ENCODE peak calls at places on chromosomes 1 and 21, in six cellular contexts. Y is amygdala; E is hippocampal formation; Q is left ventricle myocardium inferior; W is NB4; S is activated CD4-positive, alpha-beta T cell treated with anti-CD3 and anti-CD28 coated beads for 1 hour. M is an unnamed sample.
A peak's percentile ranks its signal among the peaks of the same experiment; 100 is the strongest.

GRCh38 chr21:26140185-26140584 is 30.4 kb downstream of the APP start:
- DNase-seq in S (no peak), W (peak; percentile 3), Y (no peak), E (no peak), Q (peak; percentile 53), M (no peak)

GRCh38 chr1:9075023-9075422 is 5.6 kb upstream of the SLC2A5 start:
- DNase-seq in W (peak; percentile 53), Q (no peak), S (no peak), Y (no peak), E (no peak), M (peak; percentile 68)

GRCh38 chr1:65948609-65949229 is 156.0 kb downstream of the PDE4B start:
- DNase-seq in W (peak; percentile 9), S (no peak), Y (no peak), E (no peak), Q (no peak), M (no peak)

GRCh38 chr1:80153762-80154555 is 1147.4 kb upstream of the ADGRL4 start:
- DNase-seq in S (no peak), Y (no peak), Q (no peak), W (peak; percentile 1), E (no peak), M (no peak)

GRCh38 chr1:228141082-228141870 is 1.2 kb downstream of the GUK1 start:
- DNase-seq in Y (peak; percentile 34), W (no peak), Q (peak; percentile 78), S (no peak), E (no peak), M (peak; percentile 14)

GRCh38 chr1:7290971-7291970 is 479.8 kb upstream of the VAMP3 start:
- DNase-seq in Y (peak; percentile 38), E (peak; percentile 47), Q (peak; percentile 64), S (no peak), W (no peak), M (peak; percentile 2)

GRCh38 chr1:116781034-116781433 is 26.8 kb downstream of the CD2 start:
- DNase-seq in Q (no peak), W (no peak), Y (no peak), E (no peak), S (no peak), M (no peak)

GRCh38 chr21:24759348-24760118 is 847.7 kb downstream of the MRPL39 start:
- DNase-seq in W (peak; percentile 53), E (no peak), Y (no peak), S (no peak), Q (no peak), M (no peak)

GRCh38 chr1:2821970-2822620 is 20.6 kb upstream of the TTC34 start:
- DNase-seq in Y (peak; percentile 12), S (peak; percentile 30), W (peak; percentile 16), Q (peak; percentile 48), E (peak; percentile 30), M (peak; percentile 22)

GRCh38 chr1:172252925-172253324 is 167.6 kb upstream of the C1orf105 start:
- DNase-seq in S (no peak), E (no peak), Y (no peak), W (no peak), Q (no peak), M (no peak)

GRCh38 chr1:208728815-208729214 is 484.6 kb upstream of the PLXNA2 start:
- DNase-seq in S (no peak), Y (no peak), Q (no peak), E (no peak), W (no peak), M (no peak)

GRCh38 chr1:202697038-202697437 is 13.2 kb downstream of the SYT2 start:
- DNase-seq in S (no peak), E (no peak), W (no peak), Y (no peak), Q (no peak), M (no peak)

GRCh38 chr1:52424238-52424637 is 19.8 kb downstream of the PRPF38A start:
- DNase-seq in E (no peak), Q (no peak), W (peak; percentile 91), Y (no peak), S (peak; percentile 10), M (peak; percentile 76)

GRCh38 chr21:17476006-17476405 is 36.8 kb upstream of the CXADR start:
- DNase-seq in Q (no peak), S (no peak), E (no peak), Y (no peak), W (no peak), M (no peak)

GRCh38 chr1:66773227-66773626 is 21.0 kb downstream of the DYNLT5 start:
- DNase-seq in S (no peak), E (no peak), W (no peak), Y (no peak), Q (no peak), M (no peak)

GRCh38 chr1:37666241-37666867 is 26.0 kb upstream of the CDCA8 start:
- DNase-seq in Y (no peak), E (no peak), S (no peak), W (no peak), Q (no peak), M (no peak)

GRCh38 chr1:13751458-13751871 is 51.5 kb downstream of the PRDM2 start:
- DNase-seq in W (no peak), S (no peak), Q (no peak), Y (no peak), E (no peak), M (no peak)

GRCh38 chr1:172380441-172381244 is 39.8 kb upstream of the C1orf105 start:
- DNase-seq in Y (no peak), S (no peak), E (no peak), W (no peak), Q (no peak), M (peak; percentile 48)

GRCh38 chr1:199970125-199970524 is 57.4 kb upstream of the NR5A2 start:
- DNase-seq in E (no peak), W (no peak), S (no peak), Y (no peak), Q (no peak), M (no peak)

GRCh38 chr1:22412932-22413727 is 38.5 kb upstream of the ZBTB40 start:
- DNase-seq in Y (no peak), W (no peak), E (no peak), Q (no peak), S (no peak), M (no peak)

GRCh38 chr1:8870605-8871538 is 7.6 kb downstream of the ENO1 start:
- DNase-seq in Y (no peak), S (no peak), Q (no peak), E (no peak), W (peak; percentile 50), M (no peak)

GRCh38 chr1:230698130-230698529 is 15.8 kb downstream of the AGT start:
- DNase-seq in W (no peak), S (no peak), E (no peak), Q (no peak), Y (no peak), M (no peak)

GRCh38 chr1:13535227-13535626 is 21.4 kb upstream of the LRRC38 start:
- DNase-seq in W (no peak), E (no peak), S (no peak), Y (no peak), Q (peak; percentile 55), M (no peak)

GRCh38 chr21:16304700-16305099 is 574.9 kb downstream of the USP25 start:
- DNase-seq in E (no peak), Y (no peak), W (no peak), Q (no peak), S (no peak), M (no peak)

GRCh38 chr1:238606457-238606856 is 715.7 kb upstream of the ZP4 start:
- DNase-seq in Y (no peak), W (no peak), Q (no peak), E (no peak), S (no peak), M (no peak)

GRCh38 chr1:118954286-118954890 is 33.8 kb downstream of the TBX15 start:
- DNase-seq in W (no peak), E (no peak), S (no peak), Q (no peak), Y (no peak), M (no peak)

GRCh38 chr1:32754282-32755097 is 51.9 kb upstream of the SYNC start:
- DNase-seq in E (no peak), S (peak; percentile 16), W (no peak), Q (no peak), Y (peak; percentile 46), M (no peak)

GRCh38 chr1:153422450-153423068 is 6.2 kb downstream of the S100A7A start:
- DNase-seq in Y (no peak), S (peak; percentile 52), W (peak; percentile 66), E (peak; percentile 6), Q (peak; percentile 67), M (peak; percentile 68)

GRCh38 chr21:34553199-34553952 is 41.4 kb upstream of the KCNE1 start:
- DNase-seq in S (no peak), W (no peak), E (no peak), Q (no peak), Y (no peak), M (no peak)

GRCh38 chr21:36207577-36208320 is 51.1 kb downstream of the DOP1B start:
- DNase-seq in E (no peak), Y (no peak), W (peak; percentile 29), S (no peak), Q (no peak), M (no peak)

GRCh38 chr1:228793032-228793431 is 57.8 kb downstream of the RHOU start:
- DNase-seq in Q (no peak), Y (no peak), E (no peak), S (no peak), W (peak; percentile 34), M (no peak)

GRCh38 chr1:212752256-212752933 is 39.2 kb downstream of the NSL1 start:
- DNase-seq in Y (no peak), S (no peak), W (peak; percentile 30), E (no peak), Q (no peak), M (peak; percentile 41)

GRCh38 chr1:159879136-159879535 is 16.7 kb upstream of the VSIG8 start:
- DNase-seq in Q (no peak), Y (no peak), S (no peak), W (no peak), E (no peak), M (no peak)

GRCh38 chr1:178509608-178510007 is 3.3 kb upstream of the TEX35 start:
- DNase-seq in S (no peak), E (no peak), Y (no peak), W (no peak), Q (peak; percentile 26), M (no peak)

GRCh38 chr1:28602536-28603439 is 10.7 kb downstream of the RAB42 start:
- DNase-seq in Y (no peak), Q (no peak), S (no peak), W (peak; percentile 73), E (peak; percentile 48), M (peak; percentile 69)

GRCh38 chr1:64679177-64679576 is 65.7 kb upstream of the RAVER2 start:
- DNase-seq in Q (no peak), S (no peak), W (no peak), E (no peak), Y (peak; percentile 16), M (no peak)

GRCh38 chr21:15000076-15000475 is 64.7 kb downstream of the NRIP1 start:
- DNase-seq in W (no peak), S (no peak), Y (no peak), Q (no peak), E (no peak), M (no peak)

GRCh38 chr1:178702141-178702540 is 22.9 kb upstream of the RALGPS2 start:
- DNase-seq in W (peak; percentile 63), S (no peak), E (no peak), Y (no peak), Q (no peak), M (no peak)

GRCh38 chr1:110155878-110156522 is 5.7 kb downstream of the SLC6A17 start:
- DNase-seq in Y (no peak), E (no peak), S (peak; percentile 15), W (peak; percentile 65), Q (peak; percentile 61), M (peak; percentile 62)